ENCODE peak calls at places on chromosomes 2 and 18, in ten cellular contexts. I is AG09309, H is A549, A is stomach, N is transverse colon, Z is tibial nerve, U is adrenal gland, F is cardiac fibroblast, G is upper lobe of left lung, L is psoas muscle. O is an unnamed sample.

GRCh38 chr2:178279142-178279541 is 84.8 kb downstream of the OSBPL6 start:
- DNase-seq in I (peak; percentile 80), H (peak; percentile 20), A (no peak), N (no peak), Z (no peak), U (no peak), F (peak; percentile 93), G (no peak), L (no peak), O (no peak)

GRCh38 chr18:43680096-43680495 is 402.8 kb upstream of the SYT4 start:
- DNase-seq in I (no peak), H (no peak), A (no peak), N (no peak), Z (no peak), U (no peak), F (no peak), G (no peak), L (no peak), O (no peak)

GRCh38 chr2:241853651-241854341 is 4.9 kb downstream of the PDCD1 start:
- DNase-seq in I (no peak), H (no peak), A (no peak), N (no peak), Z (no peak), U (peak; percentile 36), F (no peak), G (peak; percentile 77), L (no peak), O (peak; percentile 58)

GRCh38 chr18:73979742-73980141 is 167.9 kb downstream of the FBXO15 start:
- DNase-seq in I (peak; percentile 41), H (no peak), A (no peak), N (no peak), Z (no peak), U (no peak), F (peak; percentile 36), G (no peak), L (no peak), O (no peak)

GRCh38 chr18:45589559-45590041 is 25.7 kb upstream of the SLC14A2 start:
- DNase-seq in I (peak; percentile 80), H (no peak), A (no peak), N (no peak), Z (no peak), U (no peak), F (peak; percentile 54), G (no peak), L (peak; percentile 67), O (peak; percentile 59)

GRCh38 chr2:237171396-237171795 is 85.7 kb downstream of the COPS8 start:
- DNase-seq in I (peak; percentile 94), H (peak; percentile 76), A (no peak), N (no peak), Z (peak; percentile 69), U (no peak), F (peak; percentile 97), G (no peak), L (no peak), O (no peak)

GRCh38 chr18:66280470-66280869 is 323.4 kb downstream of the CDH19 start:
- DNase-seq in I (no peak), H (no peak), A (no peak), N (no peak), Z (no peak), U (no peak), F (no peak), G (no peak), L (no peak), O (no peak)

GRCh38 chr2:121297217-121297830 is 12.3 kb upstream of the TFCP2L1 start:
- DNase-seq in I (no peak), H (peak; percentile 50), A (peak; percentile 49), N (peak; percentile 46), Z (no peak), U (no peak), F (peak; percentile 36), G (no peak), L (no peak), O (peak; percentile 81)

DNA sequence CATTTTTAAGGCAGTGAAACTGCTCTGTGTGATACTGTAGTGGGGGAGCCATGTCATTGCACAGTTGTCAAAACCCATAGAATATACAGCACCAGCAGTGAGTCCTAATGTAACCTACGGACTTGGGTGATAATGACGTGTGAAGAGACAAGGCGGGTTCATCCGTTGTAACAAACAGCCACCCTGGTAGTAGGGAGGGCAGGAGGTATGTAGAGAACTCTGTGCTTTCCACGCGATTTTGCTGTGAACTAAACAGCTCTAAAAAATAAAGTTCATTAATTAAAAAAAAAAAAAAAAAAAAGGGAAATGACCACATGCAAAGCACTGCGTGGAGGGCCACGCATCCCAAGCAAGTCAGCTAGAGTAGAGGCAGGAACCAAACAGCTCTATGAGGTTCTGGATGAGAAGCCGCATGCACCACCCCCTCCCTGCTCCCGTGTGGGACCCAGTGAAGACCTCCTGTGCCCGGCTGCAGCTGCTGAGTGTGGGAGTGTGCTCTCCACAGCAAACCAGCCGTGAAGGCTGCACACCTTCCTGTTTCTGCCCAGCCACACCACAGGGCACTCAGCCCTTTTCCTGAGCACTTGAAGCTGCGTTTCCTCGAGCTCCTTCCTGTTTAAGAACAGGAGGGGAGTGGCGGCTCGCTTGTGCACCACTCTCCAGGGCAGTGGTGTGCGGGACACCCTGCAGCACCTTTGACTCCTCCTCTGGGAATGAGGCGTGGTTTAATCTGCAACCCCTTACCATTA is 65.6 kb downstream of the ODC1 start:
- DNase-seq in I (no peak), H (no peak), A (peak; percentile 59), N (peak; percentile 65), Z (peak; percentile 14), U (no peak), F (no peak), G (no peak), L (no peak), O (no peak)
- H3K4me3 ChIP-seq in I (no peak overlapping the region), H (no peak overlapping the region), A (peak overlapping the region; percentile 13), N (no peak overlapping the region), Z (no peak overlapping the region), U (no peak overlapping the region), F (no peak overlapping the region), G (peak overlapping the region; percentile 4), L (no peak overlapping the region), O (no peak overlapping the region)

GRCh38 chr2:57759131-57759530 is 287.5 kb upstream of the VRK2 start:
- DNase-seq in I (no peak), H (no peak), A (no peak), N (no peak), Z (no peak), U (no peak), F (no peak), G (no peak), L (no peak), O (no peak)

GRCh38 chr2:57759822-57760300 is 286.7 kb upstream of the VRK2 start:
- DNase-seq in I (peak; percentile 8), H (peak; percentile 86), A (peak; percentile 86), N (peak; percentile 87), Z (peak; percentile 86), U (peak; percentile 88), F (peak; percentile 82), G (peak; percentile 95), L (peak; percentile 89), O (peak; percentile 67)

GRCh38 chr2:57758686-57759085 is 287.9 kb upstream of the VRK2 start:
- DNase-seq in I (no peak), H (no peak), A (no peak), N (no peak), Z (no peak), U (no peak), F (no peak), G (no peak), L (no peak), O (no peak)

DNA sequence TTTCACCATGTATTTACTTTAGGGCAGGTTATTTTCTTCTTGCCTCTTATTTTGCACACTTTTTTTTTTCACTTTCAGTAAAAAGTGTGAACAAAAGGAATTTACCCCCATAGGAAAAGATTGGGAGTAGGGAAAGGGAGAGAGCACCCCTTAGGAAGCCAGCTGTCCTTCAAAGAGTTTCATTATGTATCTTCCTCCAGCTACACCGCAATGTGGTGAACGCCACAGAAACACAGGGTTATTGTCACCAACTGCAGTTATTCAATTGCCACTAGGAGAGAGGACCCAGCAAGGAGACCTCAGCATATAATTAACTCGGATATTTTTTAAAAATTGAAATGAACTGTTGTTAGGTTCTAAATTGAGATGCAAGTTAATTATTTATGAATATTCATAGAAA is 286.2 kb upstream of the VRK2 start:
- DNase-seq in I (no peak), H (no peak), A (no peak), N (no peak), Z (no peak), U (no peak), F (no peak), G (no peak), L (no peak), O (no peak)
- H3K4me3 ChIP-seq in I (no peak overlapping the region), H (no peak overlapping the region), A (peak overlapping the region; percentile 22), N (no peak overlapping the region), Z (no peak overlapping the region), U (no peak overlapping the region), F (no peak overlapping the region), G (no peak overlapping the region), L (peak overlapping the region; percentile 50), O (no peak overlapping the region)

DNA sequence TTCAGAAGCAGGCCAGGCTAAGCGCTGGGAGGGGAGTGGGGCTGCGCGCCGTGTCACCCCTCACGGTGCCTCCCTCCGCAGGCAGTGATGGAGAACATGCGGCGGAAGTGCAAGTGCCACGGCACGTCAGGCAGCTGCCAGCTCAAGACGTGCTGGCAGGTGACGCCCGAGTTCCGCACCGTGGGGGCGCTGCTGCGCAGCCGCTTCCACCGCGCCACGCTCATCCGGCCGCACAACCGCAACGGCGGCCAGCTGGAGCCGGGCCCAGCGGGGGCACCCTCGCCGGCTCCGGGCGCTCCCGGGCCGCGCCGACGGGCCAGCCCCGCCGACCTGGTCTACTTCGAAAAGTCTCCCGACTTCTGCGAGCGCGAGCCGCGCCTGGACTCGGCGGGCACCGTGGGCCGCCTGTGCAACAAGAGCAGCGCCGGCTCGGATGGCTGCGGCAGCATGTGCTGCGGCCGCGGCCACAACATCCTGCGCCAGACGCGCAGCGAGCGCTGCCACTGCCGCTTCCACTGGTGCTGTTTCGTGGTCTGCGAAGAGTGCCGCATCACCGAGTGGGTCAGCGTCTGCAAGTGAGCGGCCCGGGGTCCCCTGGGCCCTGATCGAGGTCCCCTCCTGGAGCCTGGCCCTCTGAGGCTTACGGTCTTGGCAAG is 12.2 kb downstream of the WNT10A start:
- DNase-seq in I (no peak), H (peak; percentile 64), A (peak; percentile 81), N (peak; percentile 86), Z (peak; percentile 24), U (peak; percentile 58), F (peak; percentile 41), G (peak; percentile 96), L (peak; percentile 82), O (peak; percentile 93)
- H3K4me3 ChIP-seq in I (peak overlapping the region; percentile 5), H (peak overlapping the region; percentile 33), A (peak overlapping the region; percentile 43), N (peak overlapping the region; percentile 41), Z (peak overlapping the region; percentile 2), U (no peak overlapping the region), F (peak overlapping the region; percentile 30), G (peak overlapping the region; percentile 30), L (peak overlapping the region; percentile 61), O (peak overlapping the region; percentile 13)

GRCh38 chr2:188975497-188976102 is 1.4 kb downstream of the COL3A1 start:
- DNase-seq in I (peak; percentile 87), H (no peak), A (no peak), N (peak; percentile 21), Z (peak; percentile 75), U (no peak), F (peak; percentile 98), G (no peak), L (no peak), O (peak; percentile 8)

GRCh38 chr2:188971316-188971930 is 2.8 kb upstream of the COL3A1 start:
- DNase-seq in I (no peak), H (no peak), A (no peak), N (no peak), Z (no peak), U (no peak), F (peak; percentile 16), G (no peak), L (peak; percentile 46), O (no peak)

GRCh38 chr2:188973650-188974049 is 523 bp upstream of the COL3A1 start:
- DNase-seq in I (no peak), H (no peak), A (no peak), N (no peak), Z (no peak), U (no peak), F (peak; percentile 59), G (no peak), L (no peak), O (no peak)

GRCh38 chr2:188976545-188977268 is 2.5 kb downstream of the COL3A1 start:
- DNase-seq in I (no peak), H (no peak), A (no peak), N (no peak), Z (no peak), U (no peak), F (peak; percentile 83), G (no peak), L (no peak), O (no peak)

DNA sequence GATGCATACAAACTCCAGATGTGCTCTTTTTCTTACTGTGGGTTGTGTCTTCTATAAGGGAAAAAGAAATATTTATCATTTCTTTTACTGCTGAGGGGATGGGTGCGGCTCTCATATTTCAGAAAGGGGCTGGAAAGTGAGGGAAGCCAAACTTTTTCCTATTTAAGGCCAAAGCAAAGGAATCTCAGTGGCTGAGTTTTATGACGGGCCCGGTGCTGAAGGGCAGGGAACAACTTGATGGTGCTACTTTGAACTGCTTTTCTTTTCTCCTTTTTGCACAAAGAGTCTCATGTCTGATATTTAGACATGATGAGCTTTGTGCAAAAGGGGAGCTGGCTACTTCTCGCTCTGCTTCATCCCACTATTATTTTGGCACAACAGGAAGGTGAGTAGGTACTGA is at the start of gene COL3A1:
- DNase-seq in I (no peak), H (no peak), A (no peak), N (peak; percentile 17), Z (no peak), U (no peak), F (peak; percentile 93), G (no peak), L (peak; percentile 50), O (no peak)
- H3K4me3 ChIP-seq in I (peak within 1 kb of the TSS; percentile 64), H (no peak within 1 kb of the TSS), A (peak within 1 kb of the TSS; percentile 45), N (peak within 1 kb of the TSS; percentile 30), Z (peak within 1 kb of the TSS; percentile 42), U (no peak within 1 kb of the TSS), F (peak within 1 kb of the TSS; percentile 71), G (peak within 1 kb of the TSS; percentile 22), L (peak within 1 kb of the TSS; percentile 52), O (no peak within 1 kb of the TSS)

O was measured in H7.